ENCODE peak calls at places on chromosomes 6 and 20, in ten cellular contexts. O is suprapubic skin; U is mammary epithelial cell; R is mesenchymal stem cell; C is endothelial cell of umbilical vein; W is left ventricle myocardium inferior; N is naive thymus-derived CD4-positive, alpha-beta T cell; Q is trophoblast cell; X is lower lobe of right lung; T is tibial artery. J is an unnamed sample. For H3K9me3, the result is how much of the 10 kb centered on the place peaks cover.

GRCh38 chr20:44548171-44548678 is 26.4 kb upstream of the SERINC3 start:
- DNase-seq in O (no peak), R (no peak), T (no peak), W (no peak), N (no peak), Q (no peak), C (peak), X (no peak), U (no peak), J (no peak)

GRCh38 chr6:29005183-29005885 is at the start of gene ZNF311:
- DNase-seq in C (peak), W (peak), U (peak), T (peak), Q (peak), X (peak), O (no peak), N (peak), R (peak), J (no peak)

GRCh38 chr6:72410769-72411168 is 211.1 kb upstream of the KCNQ5 start:
- DNase-seq in N (no peak), W (no peak), O (no peak), Q (peak), R (no peak), C (no peak), X (no peak), U (no peak), T (no peak), J (no peak)

GRCh38 chr20:1005452-1006027 is 3.4 kb upstream of the RSPO4 start:
- DNase-seq in X (no peak), U (peak), O (no peak), C (peak), R (no peak), T (no peak), W (no peak), Q (peak), N (no peak), J (no peak)

GRCh38 chr6:89797317-89797716 is 22.3 kb downstream of the MDN1 start:
- DNase-seq in N (no peak), U (no peak), X (no peak), O (no peak), R (no peak), W (no peak), C (no peak), T (no peak), Q (no peak), J (no peak)

GRCh38 chr6:26607434-26608230 is 10.9 kb downstream of the ABT1 start:
- DNase-seq in O (no peak), U (peak), C (peak), Q (peak), W (no peak), N (peak), X (no peak), T (no peak), R (peak), J (peak)

GRCh38 chr20:22684072-22684762 is 99.8 kb upstream of the FOXA2 start:
- DNase-seq in X (peak), N (no peak), C (peak), T (peak), O (peak), U (peak), Q (peak), W (peak), R (peak), J (peak)

GRCh38 chr20:17525650-17526049 is 5.5 kb downstream of the BFSP1 start:
- DNase-seq in C (peak), O (no peak), U (peak), Q (no peak), N (no peak), R (no peak), W (no peak), X (no peak), T (no peak), J (peak)

GRCh38 chr6:89216411-89216810 is 747 bp downstream of the GABRR1 start:
- DNase-seq in R (no peak), C (no peak), N (no peak), O (peak), Q (no peak), T (peak), X (no peak), W (no peak), U (no peak), J (no peak)

GRCh38 chr6:16741112-16742016 is 19.9 kb downstream of the ATXN1 start:
- DNase-seq in W (no peak), X (no peak), Q (peak), C (no peak), U (peak), T (no peak), O (no peak), R (peak), N (no peak), J (no peak)

GRCh38 chr6:7264041-7264440 is 49.0 kb downstream of the SSR1 start:
- DNase-seq in T (peak), O (peak), R (no peak), Q (no peak), C (no peak), W (no peak), X (no peak), N (no peak), U (no peak), J (no peak)

GRCh38 chr6:119261944-119262284 is 87.6 kb downstream of the MAN1A1 start:
- DNase-seq in U (no peak), W (no peak), Q (no peak), O (no peak), N (no peak), X (no peak), C (no peak), T (no peak), R (no peak), J (no peak)

GRCh38 chr6:24495516-24495847 is 713 bp downstream of the ALDH5A1 start:
- DNase-seq in Q (no peak), R (peak), N (no peak), W (peak), O (peak), X (peak), C (no peak), U (no peak), T (peak), J (peak)

GRCh38 chr6:40482532-40482931 is 104.6 kb downstream of the LRFN2 start:
- DNase-seq in T (no peak), C (no peak), O (no peak), W (no peak), X (no peak), N (no peak), Q (no peak), U (no peak), R (no peak), J (no peak)

GRCh38 chr6:145815875-145816274 is 1.3 kb upstream of the FBXO30 start:
- DNase-seq in N (no peak), R (peak), C (no peak), U (no peak), T (no peak), W (no peak), Q (no peak), X (no peak), O (no peak), J (no peak)

GRCh38 chr6:166775180-166775922 is 148.3 kb upstream of the RPS6KA2 start:
- DNase-seq in T (no peak), W (no peak), Q (peak), R (peak), C (peak), N (peak), U (peak), X (peak), O (no peak), J (peak)

GRCh38 chr6:43842964-43843645 is 73.1 kb downstream of the VEGFA start:
- DNase-seq in X (no peak), T (no peak), U (no peak), W (no peak), Q (no peak), R (no peak), C (no peak), N (no peak), O (no peak), J (no peak)

GRCh38 chr20:47949230-47949629 is 163.9 kb upstream of the SULF2 start:
- DNase-seq in Q (no peak), C (no peak), O (no peak), N (no peak), T (no peak), R (no peak), X (no peak), W (no peak), U (peak), J (peak)

GRCh38 chr20:62136283-62137091 is 6.7 kb downstream of the PSMA7 start:
- DNase-seq in N (peak), U (peak), C (peak), T (peak), O (no peak), Q (peak), W (peak), X (peak), R (peak), J (peak)

GRCh38 chr20:14860410-14860814 is 523.0 kb upstream of the FLRT3 start:
- DNase-seq in X (no peak), O (no peak), R (no peak), U (no peak), Q (no peak), C (no peak), N (no peak), W (no peak), T (no peak), J (no peak)

GRCh38 chr6:31592396-31592771 is 422 bp downstream of the NCR3 start:
- DNase-seq in X (no peak), C (no peak), W (no peak), N (no peak), O (no peak), R (no peak), U (no peak), Q (no peak), T (no peak), J (no peak)

GRCh38 chr6:6883011-6883410 is 224.8 kb upstream of the RREB1 start:
- DNase-seq in W (no peak), N (no peak), X (no peak), R (no peak), U (no peak), C (no peak), T (no peak), Q (no peak), O (no peak), J (peak)

GRCh38 chr6:41518118-41518517 is 28.1 kb upstream of the FOXP4 start:
- DNase-seq in R (no peak), T (no peak), W (no peak), X (peak), U (no peak), Q (no peak), C (no peak), N (no peak), O (no peak), J (no peak)

GRCh38 chr6:119079288-119079809 is 885 bp upstream of the FAM184A start:
- DNase-seq in N (no peak), T (no peak), C (no peak), R (peak), U (peak), Q (no peak), O (no peak), X (no peak), W (no peak), J (no peak)

GRCh38 chr20:44357020-44357419 is 1.5 kb downstream of the HNF4A start:
- DNase-seq in R (no peak), X (no peak), C (no peak), Q (no peak), O (no peak), T (no peak), N (no peak), U (no peak), W (no peak), J (no peak)

GRCh38 chr6:144149558-144149893 is 791 bp upstream of the STX11 start:
- DNase-seq in O (no peak), W (no peak), T (no peak), R (no peak), X (peak), N (no peak), Q (peak), C (no peak), U (no peak), J (no peak)

GRCh38 chr20:11376998-11377397 is 540.7 kb upstream of the BTBD3 start:
- DNase-seq in O (no peak), C (no peak), Q (no peak), N (no peak), R (no peak), W (no peak), U (peak), X (no peak), T (no peak), J (no peak)

GRCh38 chr6:30752164-30752927 is 8.0 kb upstream of the IER3 start:
- DNase-seq in C (peak), Q (peak), W (peak), N (no peak), T (peak), O (peak), U (peak), X (peak), R (peak), J (peak)

GRCh38 chr6:142088858-142089216 is 43.9 kb upstream of the GJE1 start:
- DNase-seq in O (no peak), X (no peak), N (no peak), T (no peak), Q (peak), R (peak), C (peak), U (peak), W (no peak), J (peak)

GRCh38 chr6:56477241-56477640 is 165.4 kb downstream of the DST start:
- DNase-seq in R (no peak), X (no peak), W (no peak), O (no peak), Q (no peak), C (no peak), U (no peak), T (no peak), N (no peak), J (no peak)

GRCh38 chr6:150177260-150178246 is 34.7 kb downstream of the PPP1R14C start:
- DNase-seq in C (no peak), X (no peak), O (no peak), R (peak), U (no peak), W (peak), N (no peak), Q (no peak), T (no peak), J (no peak)

GRCh38 chr20:61608275-61609085 is 356.4 kb downstream of the CDH4 start:
- DNase-seq in N (no peak), C (no peak), R (peak), W (no peak), U (peak), Q (no peak), T (no peak), X (peak), O (no peak), J (no peak)

GRCh38 chr6:113169484-113169883 is 687.7 kb upstream of the MARCKS start:
- DNase-seq in C (no peak), W (no peak), X (no peak), Q (no peak), N (no peak), R (peak), T (no peak), O (no peak), U (peak), J (no peak)

DNA sequence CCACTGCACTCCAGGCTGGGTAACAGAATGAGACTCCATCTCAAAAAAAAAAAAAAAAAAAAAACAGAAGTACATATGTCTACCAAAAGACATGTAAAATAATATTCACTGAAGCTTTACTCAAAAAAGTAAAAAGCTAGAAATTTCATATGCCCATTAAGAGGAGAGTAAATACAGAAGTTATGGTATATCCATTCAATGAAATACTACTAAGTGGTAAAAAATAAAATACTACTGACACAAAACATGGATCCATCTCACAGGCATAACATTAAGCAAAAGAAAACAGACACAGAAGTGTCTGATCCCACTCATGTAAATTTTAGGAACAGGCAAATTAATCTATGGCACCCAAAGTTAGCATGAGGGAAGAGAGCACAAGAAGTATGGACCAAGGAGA is 52.6 kb downstream of the TASP1 start:
- DNase-seq in U (no peak), C (no peak), N (no peak), W (no peak), O (no peak), Q (no peak), T (no peak), X (no peak), R (no peak), J (no peak)
- H3K9me3 ChIP-seq in U (under half), C (under half), N (under half), W (under half), O (under half), Q (under half), T (under half), X (under half), R (under half), J (under half)

GRCh38 chr6:33694401-33694931 is 17.0 kb downstream of the UQCC2 start:
- DNase-seq in U (peak), C (peak), Q (no peak), W (no peak), T (no peak), N (peak), X (peak), O (no peak), R (peak), J (peak)

GRCh38 chr6:33694977-33695376 is 16.5 kb downstream of the UQCC2 start:
- DNase-seq in X (no peak), R (no peak), W (no peak), O (no peak), C (no peak), T (no peak), N (no peak), U (no peak), Q (no peak), J (no peak)

GRCh38 chr6:33692078-33692759 is 19.3 kb downstream of the UQCC2 start:
- DNase-seq in R (no peak), N (no peak), X (peak), Q (peak), T (no peak), O (no peak), W (peak), U (no peak), C (no peak), J (peak)

GRCh38 chr6:33692760-33693158 is 18.7 kb downstream of the UQCC2 start:
- DNase-seq in N (peak), U (no peak), C (no peak), Q (no peak), W (no peak), R (peak), X (peak), O (no peak), T (no peak), J (no peak)

GRCh38 chr6:33693186-33694158 is 18.0 kb downstream of the UQCC2 start:
- DNase-seq in U (no peak), O (no peak), Q (no peak), N (no peak), C (no peak), X (no peak), R (peak), T (no peak), W (peak), J (no peak)
- H3K9me3 ChIP-seq in U (under half), O (under half), Q (under half), N (under half), C (under half), X (under half), R (under half), T (under half), W (under half), J (under half)

DNA sequence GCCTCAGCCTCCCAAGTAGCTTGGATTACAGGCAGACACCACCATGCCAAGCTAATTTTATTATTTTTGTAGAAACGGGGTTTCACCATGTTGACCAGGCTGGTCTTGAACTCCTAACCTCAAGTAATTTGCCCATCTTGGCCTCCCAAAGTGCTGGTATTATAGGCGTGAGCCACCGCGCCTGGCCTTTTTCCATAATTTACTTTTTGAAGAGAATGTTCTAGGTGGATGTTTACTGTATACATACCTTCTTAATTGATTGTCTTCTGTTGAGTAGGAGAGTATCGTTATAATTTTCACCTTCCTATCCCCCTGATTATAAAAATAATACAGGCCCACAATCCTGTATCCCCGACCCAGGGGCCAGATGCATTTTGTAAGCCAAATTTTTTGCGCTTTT is 174.4 kb downstream of the BCAS1 start:
- DNase-seq in O (peak), W (no peak), Q (no peak), X (no peak), R (no peak), C (no peak), N (no peak), T (peak), U (no peak), J (no peak)
- H3K9me3 ChIP-seq in O (under half), W (under half), Q (under half), X (under half), R (under half), C (under half), N (under half), T (under half), U (under half), J (under half)

DNA sequence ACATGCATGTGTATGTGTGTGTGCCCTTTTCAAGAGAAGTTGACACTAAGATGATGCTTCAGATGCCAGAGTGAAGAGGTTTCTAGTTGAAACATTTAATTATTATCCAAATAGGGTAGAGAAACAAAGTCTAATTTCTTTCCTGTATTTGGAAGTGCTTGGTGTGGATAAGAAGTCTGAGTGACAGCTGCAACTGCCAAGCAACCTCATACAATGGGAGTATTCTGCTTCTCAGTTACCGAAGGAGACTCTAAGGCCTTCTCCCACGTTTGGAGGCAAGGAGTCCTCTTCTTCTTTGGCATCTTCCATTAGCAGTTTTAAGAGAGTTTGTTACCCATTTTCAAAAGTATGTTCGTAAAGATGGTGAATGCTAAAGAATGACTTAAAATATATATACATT is 82.4 kb downstream of the HDGFL1 start:
- DNase-seq in O (no peak), W (no peak), T (no peak), R (no peak), C (no peak), U (no peak), Q (no peak), N (no peak), X (no peak), J (no peak)
- H3K9me3 ChIP-seq in O (under half), W (under half), T (under half), R (under half), C (under half), U (under half), Q (under half), N (under half), X (under half), J (under half)

GRCh38 chr6:170140129-170140528 is 150.7 kb downstream of the DLL1 start:
- DNase-seq in C (no peak), W (no peak), R (no peak), T (peak), N (no peak), Q (no peak), O (peak), X (no peak), U (no peak), J (no peak)
- H3K9me3 ChIP-seq in C (under half), W (under half), R (under half), T (under half), N (under half), Q (under half), O (under half), X (under half), U (under half), J (under half)